ENCODE peak calls at places on chromosomes 2 and 18, in eight cellular contexts. O, E, X, V, H, G, Z and F are unnamed samples.

GRCh38 chr2:119820275-119820674 is 60.6 kb downstream of the PTPN4 start:
- DNase-seq in X (no peak), E (no peak), H (peak; percentile 87), Z (no peak), O (peak; percentile 92), G (peak; percentile 95), V (no peak), F (no peak)

GRCh38 chr2:171807130-171807529 is 86.9 kb downstream of the SLC25A12 start:
- DNase-seq in V (no peak), Z (no peak), G (no peak), X (no peak), E (no peak), O (peak; percentile 48), H (no peak), F (no peak)

GRCh38 chr2:95314964-95315611 is 17.9 kb downstream of the KCNIP3 start:
- DNase-seq in H (peak; percentile 24), E (peak; percentile 19), X (peak; percentile 69), O (peak; percentile 40), V (peak; percentile 56), G (no peak), Z (peak; percentile 65), F (no peak)

GRCh38 chr2:188788621-188789020 is 185.6 kb upstream of the COL3A1 start:
- DNase-seq in X (no peak), O (peak; percentile 82), V (no peak), E (peak; percentile 66), G (no peak), Z (peak; percentile 43), H (peak; percentile 92), F (peak; percentile 92)

GRCh38 chr18:50659091-50660003 is 99.5 kb downstream of the MAPK4 start:
- DNase-seq in X (no peak), V (no peak), H (peak; percentile 54), E (no peak), Z (no peak), G (peak; percentile 27), O (peak; percentile 85), F (peak; percentile 6)

GRCh38 chr2:143431316-143431715 is 302.1 kb downstream of the ARHGAP15 start:
- DNase-seq in H (no peak), E (no peak), V (no peak), Z (no peak), X (no peak), O (no peak), G (no peak), F (no peak)

GRCh38 chr18:13680612-13681011 is 45.7 kb downstream of the FAM210A start:
- DNase-seq in Z (no peak), V (no peak), O (no peak), X (no peak), G (no peak), H (peak; percentile 12), E (no peak), F (no peak)

GRCh38 chr2:109736177-109736827 is 57.8 kb upstream of the RGPD5 start:
- DNase-seq in V (no peak), X (peak; percentile 58), Z (peak; percentile 55), G (peak; percentile 42), H (peak; percentile 82), E (no peak), O (peak; percentile 53), F (peak; percentile 33)

GRCh38 chr18:28087173-28087563 is 89.8 kb downstream of the CDH2 start:
- DNase-seq in V (no peak), O (peak; percentile 34), G (no peak), X (peak; percentile 90), H (peak; percentile 55), Z (peak; percentile 67), E (no peak), F (peak; percentile 30)

GRCh38 chr2:85355073-85355410 is 473 bp downstream of the ELMOD3 start:
- DNase-seq in V (no peak), Z (no peak), E (no peak), G (no peak), H (no peak), O (no peak), X (no peak), F (no peak)

GRCh38 chr2:23555944-23556343 is 171.0 kb downstream of the KLHL29 start:
- DNase-seq in G (no peak), E (peak; percentile 42), X (no peak), O (no peak), V (no peak), H (no peak), Z (no peak), F (no peak)

GRCh38 chr2:33712674-33713073 is 113.6 kb upstream of the FAM98A start:
- DNase-seq in H (no peak), E (no peak), O (no peak), G (no peak), V (no peak), Z (no peak), X (no peak), F (no peak)

GRCh38 chr2:206217162-206217561 is 57.3 kb upstream of the ZDBF2 start:
- DNase-seq in X (no peak), G (no peak), Z (no peak), O (no peak), V (no peak), H (no peak), E (no peak), F (no peak)

GRCh38 chr18:14179306-14179705 is 47.1 kb upstream of the ZNF519 start:
- DNase-seq in G (no peak), Z (no peak), H (no peak), V (no peak), E (no peak), O (no peak), X (no peak), F (no peak)

GRCh38 chr2:190505696-190506095 is 28.8 kb downstream of the NEMP2 start:
- DNase-seq in H (no peak), V (no peak), E (no peak), Z (no peak), O (no peak), G (no peak), X (no peak), F (no peak)

GRCh38 chr2:120606280-120606679 is 129.4 kb upstream of the GLI2 start:
- DNase-seq in H (no peak), X (no peak), Z (no peak), O (no peak), E (no peak), G (no peak), V (no peak), F (no peak)

GRCh38 chr18:24799176-24799575 is 338.7 kb downstream of the HRH4 start:
- DNase-seq in V (no peak), G (no peak), E (no peak), Z (no peak), X (no peak), O (no peak), H (no peak), F (no peak)

GRCh38 chr2:35116151-35116550 is 1239.4 kb upstream of the CRIM1 start:
- DNase-seq in V (no peak), Z (no peak), H (no peak), G (no peak), E (no peak), X (no peak), O (no peak), F (no peak)

GRCh38 chr18:48833701-48834394 is 116.9 kb downstream of the SMAD7 start:
- DNase-seq in X (peak; percentile 33), H (no peak), G (no peak), Z (peak; percentile 11), O (peak; percentile 56), E (peak; percentile 38), V (peak; percentile 70), F (no peak)

GRCh38 chr18:332721-333513 is 65.1 kb upstream of the THOC1 start:
- DNase-seq in X (no peak), G (no peak), H (no peak), E (peak; percentile 86), O (no peak), V (no peak), Z (no peak), F (no peak)

GRCh38 chr2:163123526-163123925 is 285.0 kb upstream of the KCNH7 start:
- DNase-seq in G (no peak), O (no peak), Z (no peak), E (no peak), V (no peak), H (no peak), X (no peak), F (no peak)

GRCh38 chr18:61765097-61765496 is 127.7 kb downstream of the RNF152 start:
- DNase-seq in X (no peak), Z (no peak), G (no peak), O (peak; percentile 39), V (no peak), E (no peak), H (peak; percentile 57), F (peak; percentile 38)

GRCh38 chr2:167275066-167275465 is 386.8 kb downstream of the XIRP2 start:
- DNase-seq in X (no peak), Z (no peak), H (no peak), V (no peak), E (no peak), O (no peak), G (no peak), F (no peak)